ENCODE peak calls at places on chromosome 15, in five cellular contexts. V is ovary, L is progenitor cell of endocrine pancreas, Q is brain microvascular endothelial cell, C is endothelial cell of umbilical vein. I is an unnamed sample.

GRCh38 chr15:42858540-42858939 is 62.0 kb downstream of the TTBK2 start:
- DNase-seq in V (no peak), L (no peak), Q (no peak), C (no peak), I (no peak)

GRCh38 chr15:86201313-86202008 is 121.8 kb downstream of the AGBL1 start:
- DNase-seq in V (no peak), L (no peak), Q (no peak), C (no peak), I (no peak)

GRCh38 chr15:80325206-80325605 is 73.2 kb upstream of the CTXND1 start:
- DNase-seq in V (no peak), L (no peak), Q (no peak), C (no peak), I (no peak)

GRCh38 chr15:90095521-90095959 is 6.7 kb downstream of the IDH2 start:
- DNase-seq in V (no peak), L (no peak), Q (no peak), C (no peak), I (no peak)

GRCh38 chr15:67064607-67065530 is 533 bp upstream of the SMAD3 start:
- DNase-seq in V (no peak), L (peak), Q (no peak), C (peak), I (peak)

GRCh38 chr15:67607959-67608605 is 65.6 kb downstream of the MAP2K5 start:
- DNase-seq in V (no peak), L (no peak), Q (no peak), C (no peak), I (no peak)

GRCh38 chr15:89321521-89322410 is 12.9 kb downstream of the POLG start:
- DNase-seq in V (no peak), L (no peak), Q (no peak), C (no peak), I (no peak)

GRCh38 chr15:70274255-70274654 is 176.5 kb upstream of the TLE3 start:
- DNase-seq in V (peak), L (no peak), Q (no peak), C (no peak), I (no peak)

GRCh38 chr15:88918738-88919137 is 5.6 kb upstream of the MFGE8 start:
- DNase-seq in V (peak), L (no peak), Q (peak), C (peak), I (peak)

GRCh38 chr15:68676926-68677325 is 98.1 kb downstream of the CORO2B start:
- DNase-seq in V (no peak), L (no peak), Q (no peak), C (no peak), I (no peak)

GRCh38 chr15:29612096-29612495 is 210.2 kb downstream of the TJP1 start:
- DNase-seq in V (no peak), L (no peak), Q (peak), C (peak), I (peak)

GRCh38 chr15:62067448-62068044 is 769 bp downstream of the C2CD4A start:
- DNase-seq in V (peak), L (peak), Q (no peak), C (peak), I (no peak)

GRCh38 chr15:57541805-57542504 is 49.7 kb upstream of the MYZAP start:
- DNase-seq in V (peak), L (peak), Q (peak), C (peak), I (peak)

GRCh38 chr15:70442616-70443321 is 320.6 kb downstream of the UACA start:
- DNase-seq in V (no peak), L (no peak), Q (no peak), C (no peak), I (no peak)

GRCh38 chr15:26864664-26865191 is 2.1 kb upstream of the GABRA5 start:
- DNase-seq in V (no peak), L (no peak), Q (peak), C (peak), I (peak)

GRCh38 chr15:75363786-75364185 is 4.6 kb downstream of the MAN2C1 start:
- DNase-seq in V (no peak), L (no peak), Q (no peak), C (no peak), I (no peak)

GRCh38 chr15:77025471-77025901 is 30.6 kb downstream of the PSTPIP1 start:
- DNase-seq in V (peak), L (peak), Q (no peak), C (no peak), I (no peak)

GRCh38 chr15:31513178-31513577 is 186.5 kb downstream of the KLF13 start:
- DNase-seq in V (no peak), L (no peak), Q (no peak), C (no peak), I (no peak)

GRCh38 chr15:101464999-101465669 is 24.4 kb downstream of the PCSK6 start:
- DNase-seq in V (no peak), L (no peak), Q (no peak), C (no peak), I (no peak)

GRCh38 chr15:44971036-44971435 is 14.5 kb downstream of the TERB2 start:
- DNase-seq in V (no peak), L (no peak), Q (no peak), C (no peak), I (no peak)

GRCh38 chr15:39625856-39626255 is 45.0 kb downstream of the THBS1 start:
- DNase-seq in V (no peak), L (no peak), Q (no peak), C (peak), I (no peak)

GRCh38 chr15:55969582-55969981 is 23.8 kb downstream of the NEDD4 start:
- DNase-seq in V (no peak), L (no peak), Q (no peak), C (no peak), I (no peak)

GRCh38 chr15:39016706-39017105 is 452.1 kb upstream of the RASGRP1 start:
- DNase-seq in V (no peak), L (no peak), Q (no peak), C (no peak), I (no peak)

GRCh38 chr15:101170568-101171350 is 81.1 kb downstream of the CHSY1 start:
- DNase-seq in V (peak), L (no peak), Q (peak), C (no peak), I (peak)

GRCh38 chr15:40930430-40931299 is 1.5 kb downstream of the DLL4 start:
- DNase-seq in V (peak), L (peak), Q (no peak), C (peak), I (no peak)

GRCh38 chr15:52031542-52031941 is 12.5 kb downstream of the MAPK6 start:
- DNase-seq in V (no peak), L (no peak), Q (no peak), C (no peak), I (no peak)

GRCh38 chr15:49877117-49877860 is 241.7 kb downstream of the ATP8B4 start:
- DNase-seq in V (peak), L (no peak), Q (no peak), C (no peak), I (no peak)

GRCh38 chr15:49877871-49878511 is 241.0 kb downstream of the ATP8B4 start:
- DNase-seq in V (peak), L (no peak), Q (no peak), C (no peak), I (no peak)

GRCh38 chr15:49881433-49881832 is 237.6 kb downstream of the ATP8B4 start:
- DNase-seq in V (no peak), L (no peak), Q (no peak), C (no peak), I (no peak)

GRCh38 chr15:49875392-49875791 is 243.6 kb downstream of the ATP8B4 start:
- DNase-seq in V (no peak), L (no peak), Q (no peak), C (no peak), I (no peak)

DNA sequence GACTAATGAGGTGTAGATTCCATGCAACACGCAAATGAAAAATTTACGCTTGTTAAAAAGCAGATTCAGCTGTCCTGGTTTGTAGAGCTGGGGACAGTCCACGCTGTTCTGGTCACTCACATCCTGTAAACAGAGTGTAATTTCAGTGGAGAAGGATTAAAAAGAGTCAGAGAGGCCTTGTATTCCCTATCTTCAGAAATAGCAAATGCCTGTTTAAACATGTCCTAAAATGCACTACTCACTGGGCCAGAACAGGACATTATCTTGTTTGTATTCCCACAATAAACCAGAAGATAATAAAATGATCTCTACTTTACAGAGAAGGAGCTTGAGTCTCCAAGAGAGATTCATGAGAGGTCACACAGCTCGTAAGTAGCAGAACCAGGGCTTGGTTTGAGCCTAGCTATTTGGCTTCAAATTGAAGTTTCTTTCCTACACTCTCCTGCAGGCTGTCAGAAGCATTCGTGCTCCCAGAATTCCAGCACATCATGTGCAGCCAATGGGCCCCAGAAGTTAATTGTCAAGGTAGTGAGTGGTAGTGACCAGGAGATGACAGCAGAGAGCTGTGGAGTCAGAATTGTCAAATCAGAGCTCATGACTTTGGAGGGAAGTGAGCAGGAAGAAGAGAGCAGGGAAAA is 242.5 kb downstream of the ATP8B4 start:
- DNase-seq in V (no peak), L (no peak), Q (no peak), C (no peak), I (no peak)
- TF ChIP-seq CTCF in V (no peak), L (peak), Q (peak), C (no peak), I (no peak)

GRCh38 chr15:63157891-63158431 is 684 bp upstream of the RPS27L start:
- DNase-seq in V (peak), L (peak), Q (peak), C (peak), I (peak)
- TF ChIP-seq CTCF in V (no peak), L (peak), Q (peak), C (no peak), I (peak)

GRCh38 chr15:46786886-46787285 is 930.4 kb upstream of the SEMA6D start:
- DNase-seq in V (no peak), L (no peak), Q (no peak), C (no peak), I (no peak)
- TF ChIP-seq CTCF in V (no peak), L (no peak), Q (no peak), C (no peak), I (no peak)

DNA sequence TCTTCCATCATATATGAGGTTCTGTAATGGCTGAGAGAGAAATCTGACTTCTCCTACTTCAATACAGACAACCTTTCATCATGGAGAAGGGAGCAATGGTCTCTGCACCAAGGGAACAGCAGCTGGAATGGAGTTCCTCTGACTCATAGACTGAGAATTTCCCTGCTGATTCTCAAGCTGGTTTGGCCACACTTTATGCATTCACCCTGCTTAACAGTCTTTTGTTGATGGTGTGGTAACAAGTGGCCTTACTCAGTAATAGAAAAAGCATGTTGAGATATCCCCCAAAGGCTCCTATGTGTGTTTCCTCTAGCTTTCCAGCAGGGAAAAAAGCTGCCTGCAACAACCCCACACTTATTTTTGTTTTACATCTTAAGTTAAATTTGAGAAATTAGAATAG is 138.1 kb downstream of the GREM1 start:
- DNase-seq in V (no peak), L (no peak), Q (peak), C (peak), I (peak)
- TF ChIP-seq CTCF in V (no peak), L (no peak), Q (no peak), C (no peak), I (no peak)

I was measured in HFFc6.